ENCODE peak calls at places on chromosomes 4 and X, in five cellular contexts. One of them, this sample, is unnamed.

GRCh38 chrX:133185938-133186337 is 32.2 kb downstream of the TFDP3 start:
- DNase-seq in GM12878: no peak
- DNase-seq in K562: no peak
- DNase-seq in A549: no peak
- DNase-seq in HepG2: peak
- DNase-seq in this sample: no peak

GRCh38 chr4:187059895-187060294 is 336.2 kb upstream of the FAT1 start:
- DNase-seq in GM12878: no peak
- DNase-seq in K562: no peak
- DNase-seq in A549: no peak
- DNase-seq in HepG2: no peak
- DNase-seq in this sample: no peak

GRCh38 chr4:175705407-175705806 is 106.7 kb downstream of the GPM6A start:
- DNase-seq in GM12878: no peak
- DNase-seq in K562: no peak
- DNase-seq in A549: no peak
- DNase-seq in HepG2: no peak
- DNase-seq in this sample: no peak

GRCh38 chr4:83022724-83023427 is 12.1 kb upstream of the COPS4 start:
- DNase-seq in GM12878: no peak
- DNase-seq in K562: no peak
- DNase-seq in A549: no peak
- DNase-seq in HepG2: no peak
- DNase-seq in this sample: peak

GRCh38 chr4:82017680-82018079 is 356.1 kb downstream of the HNRNPD start:
- DNase-seq in GM12878: no peak
- DNase-seq in K562: peak
- DNase-seq in A549: peak
- DNase-seq in HepG2: peak
- DNase-seq in this sample: peak

GRCh38 chr4:33882246-33882990 is 2361.9 kb downstream of the ARAP2 start:
- DNase-seq in GM12878: no peak
- DNase-seq in K562: no peak
- DNase-seq in A549: no peak
- DNase-seq in HepG2: no peak
- DNase-seq in this sample: no peak

GRCh38 chr4:6992728-6993655 is 50.2 kb upstream of the TADA2B start:
- DNase-seq in GM12878: no peak
- DNase-seq in K562: no peak
- DNase-seq in A549: no peak
- DNase-seq in HepG2: no peak
- DNase-seq in this sample: no peak

GRCh38 chr4:101865501-101866062 is 75.1 kb downstream of the BANK1 start:
- DNase-seq in GM12878: no peak
- DNase-seq in K562: no peak
- DNase-seq in A549: peak
- DNase-seq in HepG2: peak
- DNase-seq in this sample: no peak

GRCh38 chrX:69152398-69152797 is 12.9 kb downstream of the PJA1 start:
- DNase-seq in GM12878: no peak
- DNase-seq in K562: no peak
- DNase-seq in A549: peak
- DNase-seq in HepG2: peak
- DNase-seq in this sample: no peak

DNA sequence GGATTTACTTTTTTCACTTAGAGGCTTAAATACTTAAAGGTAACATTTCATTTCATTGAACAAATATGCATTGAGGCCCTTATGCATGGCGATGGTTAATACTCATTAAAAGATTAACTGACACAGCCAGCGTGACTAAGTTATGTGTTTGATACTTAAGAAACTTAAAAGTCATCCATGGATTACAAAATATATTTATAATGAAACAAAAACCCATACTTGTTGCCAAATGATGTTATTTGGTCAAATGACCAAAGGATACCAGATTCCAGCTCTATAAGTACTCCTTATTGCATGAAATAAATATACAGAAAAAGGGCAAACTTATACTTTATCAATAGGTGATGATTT is 26.7 kb downstream of the ZNF330 start:
- DNase-seq in GM12878: no peak
- DNase-seq in K562: no peak
- DNase-seq in A549: no peak
- DNase-seq in HepG2: no peak
- DNase-seq in this sample: no peak
- TF ChIP-seq MYC in GM12878: no peak
- TF ChIP-seq MYC in K562: no peak
- TF ChIP-seq MYC in A549: no peak
- TF ChIP-seq MYC in HepG2: no peak
- TF ChIP-seq MYC in this sample: no peak

DNA sequence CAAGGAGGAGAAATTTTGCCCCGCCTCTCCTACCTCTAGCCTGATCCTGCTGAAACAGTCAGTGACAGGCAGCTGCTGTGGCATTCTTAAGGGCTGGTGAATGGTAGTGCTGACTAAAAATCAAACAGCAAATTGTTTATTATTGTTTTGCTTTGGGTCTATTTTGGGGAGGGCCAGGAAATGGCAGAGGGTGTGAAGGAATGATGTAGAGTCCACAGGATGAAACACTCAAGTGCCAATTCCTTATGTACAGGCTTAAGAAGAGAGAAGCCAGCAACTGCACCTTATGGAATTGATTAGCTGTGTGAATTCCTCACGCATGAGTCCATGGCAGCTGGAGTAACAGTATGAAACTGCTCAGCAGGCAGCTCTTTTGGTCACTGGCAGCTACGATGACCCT is 39.7 kb downstream of the VEGFC start:
- DNase-seq in GM12878: no peak
- DNase-seq in K562: no peak
- DNase-seq in A549: no peak
- DNase-seq in HepG2: no peak
- DNase-seq in this sample: peak
- H3K27ac ChIP-seq in GM12878: no peak
- H3K27ac ChIP-seq in K562: no peak
- H3K27ac ChIP-seq in A549: peak
- H3K27ac ChIP-seq in HepG2: no peak
- H3K27ac ChIP-seq in this sample: no peak

GRCh38 chrX:44735498-44735897 is 108.3 kb upstream of the DUSP21 start:
- DNase-seq in GM12878: no peak
- DNase-seq in K562: no peak
- DNase-seq in A549: no peak
- DNase-seq in HepG2: no peak
- DNase-seq in this sample: peak
- TF ChIP-seq MYC in GM12878: no peak
- TF ChIP-seq MYC in K562: no peak
- TF ChIP-seq MYC in A549: no peak
- TF ChIP-seq MYC in HepG2: no peak
- TF ChIP-seq MYC in this sample: no peak

GRCh38 chr4:140622333-140622958 is 53.7 kb upstream of the UCP1 start:
- DNase-seq in GM12878: no peak
- DNase-seq in K562: no peak
- DNase-seq in A549: no peak
- DNase-seq in HepG2: no peak
- DNase-seq in this sample: no peak

GRCh38 chr4:140612356-140612755 is 43.6 kb upstream of the UCP1 start:
- DNase-seq in GM12878: no peak
- DNase-seq in K562: no peak
- DNase-seq in A549: no peak
- DNase-seq in HepG2: no peak
- DNase-seq in this sample: no peak

GRCh38 chr4:140621161-140621560 is 52.4 kb upstream of the UCP1 start:
- DNase-seq in GM12878: no peak
- DNase-seq in K562: no peak
- DNase-seq in A549: no peak
- DNase-seq in HepG2: no peak
- DNase-seq in this sample: no peak

GRCh38 chr4:140615451-140615850 is 46.7 kb upstream of the UCP1 start:
- DNase-seq in GM12878: no peak
- DNase-seq in K562: no peak
- DNase-seq in A549: no peak
- DNase-seq in HepG2: peak
- DNase-seq in this sample: no peak

DNA sequence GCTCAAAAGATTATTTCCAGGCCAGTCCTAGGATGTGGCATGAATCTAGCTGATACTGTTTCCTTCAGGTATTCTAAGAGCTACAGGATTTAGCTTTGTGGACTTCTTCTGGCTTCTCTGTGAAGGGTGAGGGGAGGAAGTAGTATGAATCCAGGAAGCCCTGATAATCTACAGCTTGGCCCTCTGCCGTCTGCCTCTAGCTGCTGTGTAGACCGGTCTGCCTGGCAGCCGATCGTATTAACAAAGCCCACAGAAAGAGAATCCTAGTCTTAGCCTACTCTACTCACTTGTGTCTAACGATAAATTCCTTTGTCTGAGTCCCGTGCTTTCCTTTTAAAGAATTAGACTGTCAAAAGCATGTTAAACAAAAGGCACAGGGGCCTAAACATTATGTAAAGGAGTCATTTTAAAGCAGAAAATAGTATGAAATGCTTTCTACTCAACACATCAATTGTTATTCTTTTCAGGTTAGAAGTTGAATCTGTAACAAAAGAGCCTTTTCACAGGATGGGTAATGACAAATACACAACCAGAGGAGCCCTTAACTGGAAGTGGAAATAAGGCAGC is 48.8 kb upstream of the UCP1 start:
- DNase-seq in GM12878: no peak
- DNase-seq in K562: no peak
- DNase-seq in A549: no peak
- DNase-seq in HepG2: no peak
- DNase-seq in this sample: peak
- H3K27ac ChIP-seq in GM12878: no peak
- H3K27ac ChIP-seq in K562: no peak
- H3K27ac ChIP-seq in A549: no peak
- H3K27ac ChIP-seq in HepG2: no peak
- H3K27ac ChIP-seq in this sample: no peak